ENCODE peak calls at places on chromosomes 7 and 10, in seven cellular contexts. X is GM23248, V is PC-3, K is PC-9, G is MM.1S, P is GM23338, Z is SK-N-SH. C is an unnamed sample. For H3F3A, the result is how much of the 10 kb centered on the place peaks cover.

GRCh38 chr10:67492317-67493019 is 203.5 kb downstream of the CTNNA3 start:
- DNase-seq in X (no peak), V (peak), K (peak), G (no peak), P (no peak), Z (no peak), C (no peak)

GRCh38 chr7:156523447-156524048 is 117.0 kb upstream of the RNF32 start:
- DNase-seq in X (no peak), V (no peak), K (no peak), G (no peak), P (no peak), Z (no peak), C (no peak)

GRCh38 chr7:1231214-1232102 is 1.2 kb upstream of the UNCX start:
- DNase-seq in X (no peak), V (no peak), K (no peak), G (no peak), P (peak), Z (no peak), C (peak)

GRCh38 chr10:125158528-125159485 is 1.6 kb downstream of the CTBP2 start:
- DNase-seq in X (peak), V (peak), K (no peak), G (no peak), P (no peak), Z (peak), C (peak)

GRCh38 chr7:114663502-114663901 is 248.9 kb downstream of the FOXP2 start:
- DNase-seq in X (peak), V (peak), K (no peak), G (peak), P (peak), Z (no peak), C (peak)

GRCh38 chr10:48309711-48310226 is 3.3 kb downstream of the MAPK8 start:
- DNase-seq in X (peak), V (peak), K (peak), G (peak), P (no peak), Z (peak), C (peak)

GRCh38 chr7:28708458-28708951 is 249.6 kb downstream of the TRIL start:
- DNase-seq in X (peak), V (no peak), K (no peak), G (no peak), P (peak), Z (no peak), C (peak)

GRCh38 chr7:157309990-157310668 is 26.7 kb upstream of the DNAJB6 start:
- DNase-seq in X (peak), V (peak), K (peak), G (no peak), P (peak), Z (peak), C (no peak)

GRCh38 chr7:30843741-30844482 is 67.7 kb upstream of the AQP1 start:
- DNase-seq in X (no peak), V (no peak), K (no peak), G (no peak), P (no peak), Z (no peak), C (no peak)

GRCh38 chr10:11245510-11245909 is 227.8 kb downstream of the CELF2 start:
- DNase-seq in X (no peak), V (no peak), K (no peak), G (peak), P (no peak), Z (no peak), C (no peak)

GRCh38 chr7:32890010-32890552 is 1.5 kb downstream of the KBTBD2 start:
- DNase-seq in X (peak), V (peak), K (no peak), G (peak), P (no peak), Z (no peak), C (peak)

GRCh38 chr7:107659666-107660065 is 962 bp upstream of the SLC26A4 start:
- DNase-seq in X (peak), V (peak), K (peak), G (no peak), P (no peak), Z (no peak), C (no peak)

GRCh38 chr7:151327659-151328058 is 14.0 kb upstream of the NUB1 start:
- DNase-seq in X (peak), V (peak), K (no peak), G (no peak), P (no peak), Z (no peak), C (no peak)

GRCh38 chr7:121394709-121395140 is 1.4 kb downstream of the FAM3C start:
- DNase-seq in X (no peak), V (no peak), K (no peak), G (peak), P (no peak), Z (no peak), C (no peak)

GRCh38 chr10:107847620-107848019 is 683.1 kb upstream of the SORCS1 start:
- DNase-seq in X (no peak), V (no peak), K (no peak), G (peak), P (no peak), Z (no peak), C (no peak)

GRCh38 chr10:100909506-100910260 is 3.1 kb upstream of the SLF2 start:
- DNase-seq in X (no peak), V (no peak), K (no peak), G (no peak), P (no peak), Z (no peak), C (peak)

GRCh38 chr7:105932835-105933477 is 30.1 kb upstream of the CDHR3 start:
- DNase-seq in X (peak), V (no peak), K (no peak), G (no peak), P (peak), Z (no peak), C (peak)

GRCh38 chr7:101862280-101863220 is 45.1 kb downstream of the CUX1 start:
- DNase-seq in X (no peak), V (no peak), K (no peak), G (no peak), P (peak), Z (no peak), C (peak)

GRCh38 chr7:164882-165660 is 27.3 kb upstream of the FAM20C start:
- DNase-seq in X (no peak), V (no peak), K (no peak), G (no peak), P (no peak), Z (no peak), C (no peak)

GRCh38 chr10:132545659-132546367 is 8.2 kb downstream of the INPP5A start:
- DNase-seq in X (no peak), V (no peak), K (no peak), G (no peak), P (no peak), Z (no peak), C (no peak)

GRCh38 chr10:22715290-22715625 is 880 bp upstream of the PIP4K2A start:
- DNase-seq in X (no peak), V (no peak), K (no peak), G (no peak), P (no peak), Z (no peak), C (no peak)

GRCh38 chr7:27103489-27104226 is 1.2 kb upstream of the HOXA2 start:
- DNase-seq in X (no peak), V (no peak), K (no peak), G (no peak), P (no peak), Z (no peak), C (peak)

DNA sequence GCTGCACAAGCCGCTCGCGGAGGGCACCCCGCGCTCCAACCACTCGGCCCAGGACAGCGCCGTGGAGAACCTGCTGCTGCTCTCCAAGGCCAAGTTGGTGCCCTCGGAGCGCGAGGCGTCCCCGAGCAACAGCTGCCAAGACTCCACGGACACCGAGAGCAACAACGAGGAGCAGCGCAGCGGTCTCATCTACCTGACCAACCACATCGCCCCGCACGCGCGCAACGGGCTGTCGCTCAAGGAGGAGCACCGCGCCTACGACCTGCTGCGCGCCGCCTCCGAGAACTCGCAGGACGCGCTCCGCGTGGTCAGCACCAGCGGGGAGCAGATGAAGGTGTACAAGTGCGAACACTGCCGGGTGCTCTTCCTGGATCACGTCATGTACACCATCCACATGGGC is 50.0 kb downstream of the FIGNL1 start:
- DNase-seq in X (no peak), V (no peak), K (no peak), G (no peak), P (no peak), Z (peak), C (no peak)
- H3F3A ChIP-seq in X (under half), V (under half), K (under half), G (under half), P (under half), Z (under half), C (under half)

DNA sequence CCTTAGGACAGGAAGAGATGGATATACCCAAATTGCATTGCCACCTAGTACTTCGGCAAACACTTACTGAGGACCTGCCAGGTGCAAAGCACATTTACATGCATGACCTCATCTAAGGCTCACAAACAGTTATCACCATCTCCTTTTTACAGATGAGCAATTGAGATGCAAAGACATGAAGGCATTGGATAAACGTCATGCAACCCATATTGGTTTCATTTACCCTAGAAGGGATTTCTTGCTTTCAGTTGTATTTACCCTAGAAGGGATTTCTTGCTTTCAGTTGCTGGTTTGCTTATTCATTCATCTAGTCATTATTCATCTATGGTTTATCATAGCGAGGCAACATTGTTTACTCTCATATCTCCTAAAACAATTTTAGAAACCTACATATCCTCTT is 52.2 kb downstream of the STEAP1B start:
- DNase-seq in X (no peak), V (no peak), K (no peak), G (peak), P (no peak), Z (no peak), C (no peak)
- H3F3A ChIP-seq in X (under half), V (under half), K (under half), G (under half), P (under half), Z (under half), C (under half)

DNA sequence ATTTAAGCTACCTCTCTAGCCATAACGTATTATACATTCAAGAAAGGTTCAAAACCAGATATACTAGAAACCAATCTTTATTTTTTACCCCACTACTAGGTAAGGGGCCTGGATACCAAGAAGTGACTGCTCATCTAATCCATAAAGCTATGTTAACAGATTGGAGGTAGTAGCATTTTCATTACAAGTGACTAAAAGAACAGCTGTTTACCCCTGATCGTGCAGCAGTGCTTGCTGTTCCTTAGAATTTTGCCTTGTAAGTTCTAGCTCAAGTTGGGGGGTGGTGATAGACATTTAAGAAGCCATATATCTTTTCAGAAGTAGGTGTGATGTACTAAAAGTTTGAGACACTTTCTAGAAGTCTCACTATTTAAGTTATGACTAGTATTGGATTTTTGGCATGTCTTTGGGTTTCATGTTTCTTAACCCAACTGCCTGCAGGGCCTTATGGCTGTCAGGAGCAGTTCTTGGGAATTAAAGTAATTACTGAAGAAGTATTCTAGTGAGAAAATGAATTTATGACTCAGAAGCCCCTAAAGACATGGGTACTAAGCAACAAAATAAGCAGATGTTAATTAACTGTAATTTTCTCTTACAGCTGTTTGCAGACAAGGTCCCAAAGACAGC is 2.3 kb downstream of the PPIA start:
- DNase-seq in X (peak), V (no peak), K (no peak), G (no peak), P (no peak), Z (no peak), C (no peak)
- H3F3A ChIP-seq in X (half or more), V (under half), K (half or more), G (half or more), P (half or more), Z (half or more), C (half or more)

DNA sequence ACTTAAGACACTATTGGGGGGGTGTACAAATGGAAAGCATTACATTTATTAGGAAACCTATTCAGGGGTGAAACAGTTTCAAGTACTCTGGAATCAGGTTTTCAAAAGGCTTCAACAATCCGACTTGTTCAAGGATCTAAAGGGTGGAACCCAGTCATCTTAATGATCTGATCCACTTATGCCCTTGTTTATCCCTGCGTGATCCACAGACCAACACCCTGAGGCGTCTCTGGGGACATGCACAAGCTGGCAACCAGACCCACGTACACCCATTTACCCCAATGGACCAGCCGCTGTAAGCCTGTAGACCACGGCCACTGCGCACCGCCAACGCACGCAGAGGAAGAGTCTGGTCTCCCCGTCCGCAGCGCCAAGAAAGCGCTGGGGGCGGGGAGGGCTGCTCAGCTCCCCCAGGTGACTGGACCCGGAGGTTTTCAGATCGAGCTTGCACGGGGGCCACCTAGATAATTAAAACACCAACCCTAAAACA is 13.4 kb downstream of the HNRNPF start:
- DNase-seq in X (peak), V (no peak), K (no peak), G (peak), P (peak), Z (peak), C (no peak)
- H3F3A ChIP-seq in X (under half), V (under half), K (half or more), G (half or more), P (under half), Z (under half), C (half or more)

DNA sequence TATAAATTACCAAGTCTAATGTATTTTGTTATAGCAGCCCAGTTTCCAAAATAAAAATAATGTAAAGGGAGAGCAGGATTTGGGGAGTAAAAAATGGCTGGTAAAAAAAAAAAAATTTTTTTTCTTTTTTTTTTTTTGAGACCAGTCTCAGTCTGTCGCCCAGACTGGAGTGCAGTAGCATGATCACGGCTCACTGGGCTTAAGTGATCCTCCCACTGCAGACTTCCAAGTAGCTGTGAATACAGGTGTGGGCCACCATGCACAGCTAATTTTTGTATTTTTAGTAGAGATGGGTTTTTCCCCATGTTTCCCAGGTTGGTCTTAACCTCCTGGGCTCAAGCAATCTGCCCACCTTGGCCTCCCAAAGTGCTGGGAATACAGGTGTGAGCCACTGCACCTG is 4.8 kb upstream of the LSM8 start:
- DNase-seq in X (no peak), V (no peak), K (no peak), G (no peak), P (no peak), Z (no peak), C (no peak)
- H3F3A ChIP-seq in X (under half), V (under half), K (under half), G (under half), P (under half), Z (under half), C (under half)

DNA sequence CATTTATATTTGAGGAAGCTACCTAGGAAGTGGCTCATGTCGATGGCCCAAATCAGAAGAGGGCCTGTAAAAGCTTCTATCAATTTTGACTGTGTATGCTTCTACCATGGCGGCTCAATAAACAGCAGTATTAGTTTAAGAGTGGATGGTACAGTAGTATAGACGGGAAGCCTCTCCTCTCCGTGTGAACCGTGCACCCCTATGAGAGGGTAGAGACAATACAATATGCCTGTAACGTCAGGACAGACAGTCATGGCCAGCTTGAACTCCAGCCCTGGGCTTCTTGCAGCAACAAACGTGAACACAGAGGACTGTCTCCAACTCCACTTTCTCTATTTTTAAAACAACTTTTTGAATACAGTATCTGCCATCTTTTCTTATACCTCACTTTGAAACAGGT is 7.7 kb downstream of the IKZF1 start:
- DNase-seq in X (no peak), V (no peak), K (no peak), G (no peak), P (no peak), Z (no peak), C (no peak)
- H3F3A ChIP-seq in X (under half), V (under half), K (under half), G (half or more), P (under half), Z (under half), C (under half)

C was measured in neural progenitor cell.